ENCODE peak calls at places on chromosomes 12 and 14, in six cellular contexts. H, O, P, Z, F and D are unnamed samples.

GRCh38 chr14:41609704-41610183 is 3.1 kb downstream of the LRFN5 start:
- DNase-seq in H (peak; percentile 45), O (no peak), P (peak; percentile 74), Z (peak; percentile 46), F (peak; percentile 74), D (peak; percentile 37)

GRCh38 chr14:75373133-75373532 is 54.7 kb upstream of the JDP2 start:
- DNase-seq in H (no peak), O (no peak), P (no peak), Z (no peak), F (no peak), D (no peak)

GRCh38 chr12:49131973-49132461 is 822 bp upstream of the TUBA1B start:
- DNase-seq in H (no peak), O (no peak), P (no peak), Z (no peak), F (peak; percentile 76), D (no peak)

GRCh38 chr14:75832621-75833297 is 149.0 kb downstream of the TGFB3 start:
- DNase-seq in H (no peak), O (no peak), P (no peak), Z (no peak), F (peak; percentile 95), D (no peak)

GRCh38 chr14:29111554-29111953 is 345.0 kb downstream of the FOXG1 start:
- DNase-seq in H (no peak), O (no peak), P (no peak), Z (no peak), F (no peak), D (no peak)

GRCh38 chr12:62726471-62726980 is 208.4 kb downstream of the PPM1H start:
- DNase-seq in H (no peak), O (no peak), P (no peak), Z (no peak), F (peak; percentile 75), D (no peak)

GRCh38 chr14:64736271-64737131 is 32.3 kb downstream of the PLEKHG3 start:
- DNase-seq in H (no peak), O (no peak), P (no peak), Z (no peak), F (no peak), D (no peak)

GRCh38 chr14:69010632-69011031 is 31.5 kb upstream of the ACTN1 start:
- DNase-seq in H (no peak), O (no peak), P (no peak), Z (no peak), F (peak; percentile 81), D (no peak)

GRCh38 chr14:64935508-64935907 is 7.0 kb downstream of the GPX2 start:
- DNase-seq in H (no peak), O (no peak), P (no peak), Z (no peak), F (no peak), D (no peak)

GRCh38 chr12:5047094-5047493 is 3.4 kb downstream of the KCNA5 start:
- DNase-seq in H (no peak), O (no peak), P (no peak), Z (no peak), F (no peak), D (no peak)

GRCh38 chr12:57452181-57452936 is 2.7 kb upstream of the INHBE start:
- DNase-seq in H (peak; percentile 38), O (no peak), P (no peak), Z (no peak), F (peak; percentile 89), D (no peak)

GRCh38 chr14:66965831-66966230 is 223.4 kb upstream of the GARIN2 start:
- DNase-seq in H (no peak), O (no peak), P (no peak), Z (no peak), F (peak; percentile 48), D (no peak)

GRCh38 chr12:92300781-92301180 is 155.1 kb upstream of the BTG1 start:
- DNase-seq in H (no peak), O (no peak), P (no peak), Z (no peak), F (no peak), D (no peak)

GRCh38 chr12:108526482-108527234 is 11.6 kb downstream of the FICD start:
- DNase-seq in H (no peak), O (no peak), P (no peak), Z (no peak), F (peak; percentile 44), D (no peak)
- TF ChIP-seq CTCF in H (no peak), O (no peak), P (peak; percentile 36), Z (no peak), F (peak; percentile 8), D (no peak)

DNA sequence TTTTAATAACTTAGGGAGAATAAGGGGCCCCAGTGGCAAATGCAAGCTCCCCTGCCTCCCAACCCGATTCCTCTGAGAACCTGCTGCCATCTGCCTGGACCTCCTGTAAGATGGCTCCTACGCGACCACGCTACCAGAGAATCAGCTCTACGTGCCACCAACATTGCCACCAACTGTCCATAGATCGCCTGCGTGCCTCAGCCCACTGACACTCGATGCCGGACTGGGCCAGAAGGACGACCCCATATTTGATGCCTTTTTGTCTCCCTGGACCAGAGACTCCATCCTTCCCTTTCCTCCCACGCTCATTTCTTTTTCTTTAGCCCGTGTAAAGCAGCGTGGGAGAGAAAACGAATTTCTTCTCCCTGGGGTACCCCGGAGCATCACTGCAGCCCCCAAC is 617 bp upstream of the KLHL42 start:
- DNase-seq in H (peak; percentile 13), O (no peak), P (no peak), Z (no peak), F (peak; percentile 28), D (peak; percentile 18)
- TF ChIP-seq CTCF in H (no peak), O (no peak), P (no peak), Z (no peak), F (no peak), D (no peak)

DNA sequence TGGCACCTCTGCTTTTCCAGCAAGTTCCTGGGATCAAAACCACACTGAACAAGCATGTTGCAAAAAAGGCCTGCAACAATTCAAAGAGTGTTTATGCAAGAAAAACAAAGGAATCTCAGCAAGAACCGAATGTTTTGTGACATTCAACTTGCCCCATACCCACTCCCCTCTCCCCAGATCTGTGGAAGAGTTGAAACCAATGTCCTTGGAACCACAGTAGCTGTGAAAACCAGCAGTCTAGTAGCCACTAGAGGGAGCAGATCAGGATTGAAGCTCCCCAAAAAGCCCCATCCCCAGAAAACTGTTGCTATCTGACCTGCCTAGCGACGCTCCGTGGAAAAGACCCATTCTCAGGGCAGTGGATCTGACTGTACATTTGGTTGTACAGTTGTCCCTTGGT is 27.1 kb downstream of the PRKAB1 start:
- DNase-seq in H (no peak), O (no peak), P (no peak), Z (no peak), F (no peak), D (no peak)
- TF ChIP-seq CTCF in H (peak; percentile 21), O (no peak), P (peak; percentile 62), Z (no peak), F (peak; percentile 46), D (peak; percentile 50)

GRCh38 chr14:71321556-71322315 is 414.5 kb downstream of the PCNX1 start:
- DNase-seq in H (no peak), O (no peak), P (no peak), Z (no peak), F (peak; percentile 67), D (no peak)

GRCh38 chr14:71319646-71320045 is 412.4 kb downstream of the PCNX1 start:
- DNase-seq in H (no peak), O (no peak), P (no peak), Z (no peak), F (peak; percentile 41), D (no peak)

GRCh38 chr14:71320734-71321555 is 413.7 kb downstream of the PCNX1 start:
- DNase-seq in H (peak; percentile 63), O (peak; percentile 81), P (peak; percentile 76), Z (peak; percentile 46), F (peak; percentile 39), D (peak; percentile 46)

GRCh38 chr14:71318097-71318459 is 410.8 kb downstream of the PCNX1 start:
- DNase-seq in H (no peak), O (no peak), P (no peak), Z (no peak), F (no peak), D (no peak)

DNA sequence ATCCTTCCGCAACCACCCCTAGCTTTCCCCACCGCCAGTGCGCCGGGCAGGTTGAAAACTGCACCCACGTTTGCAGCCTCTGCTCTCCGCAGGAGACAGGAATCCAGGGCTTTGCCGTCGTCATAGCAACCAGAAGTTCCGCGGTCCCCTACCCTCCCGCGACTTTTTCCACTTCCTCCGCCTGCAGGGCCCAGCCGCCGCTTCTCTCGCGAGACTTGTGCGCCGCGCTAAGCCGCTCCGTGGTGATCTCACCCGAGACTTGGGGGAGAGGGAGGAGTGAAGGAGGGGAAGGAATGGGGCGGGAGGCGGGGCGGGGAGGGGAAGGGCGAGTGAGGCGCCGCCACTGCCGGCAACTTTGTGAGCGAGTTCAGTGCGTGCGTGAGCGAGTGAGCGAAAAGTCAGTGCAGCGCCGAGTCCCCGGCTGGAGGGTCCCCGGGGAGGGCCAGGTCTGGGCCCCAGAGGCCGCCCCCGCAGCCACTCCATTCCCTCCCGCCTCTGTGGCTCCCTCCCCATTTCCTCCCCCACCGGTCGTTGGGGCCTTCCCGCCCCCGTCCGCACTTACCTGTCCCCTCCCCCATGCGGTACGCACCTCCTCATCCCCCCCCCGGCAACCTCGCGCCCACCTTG is 413.0 kb downstream of the PCNX1 start:
- DNase-seq in H (peak; percentile 96), O (peak; percentile 98), P (peak; percentile 98), Z (peak; percentile 98), F (peak; percentile 98), D (peak; percentile 96)
- TF ChIP-seq CTCF in H (no peak), O (no peak), P (no peak), Z (no peak), F (no peak), D (no peak)

GRCh38 chr12:20369164-20370000 is 1.0 kb downstream of the PDE3A start:
- DNase-seq in H (peak; percentile 63), O (no peak), P (peak; percentile 79), Z (peak; percentile 43), F (peak; percentile 52), D (peak; percentile 74)
- TF ChIP-seq CTCF in H (peak; percentile 8), O (no peak), P (peak; percentile 55), Z (no peak), F (no peak), D (peak; percentile 36)

GRCh38 chr14:61193471-61193870 is 87.7 kb downstream of the TMEM30B start:
- DNase-seq in H (no peak), O (no peak), P (no peak), Z (no peak), F (no peak), D (no peak)

GRCh38 chr14:61197416-61197815 is 83.7 kb downstream of the TMEM30B start:
- DNase-seq in H (no peak), O (no peak), P (no peak), Z (no peak), F (no peak), D (no peak)

GRCh38 chr14:61192970-61193369 is 88.2 kb downstream of the TMEM30B start:
- DNase-seq in H (no peak), O (no peak), P (no peak), Z (no peak), F (peak; percentile 76), D (no peak)

GRCh38 chr14:61196792-61197191 is 84.3 kb downstream of the TMEM30B start:
- DNase-seq in H (no peak), O (no peak), P (no peak), Z (no peak), F (no peak), D (no peak)

DNA sequence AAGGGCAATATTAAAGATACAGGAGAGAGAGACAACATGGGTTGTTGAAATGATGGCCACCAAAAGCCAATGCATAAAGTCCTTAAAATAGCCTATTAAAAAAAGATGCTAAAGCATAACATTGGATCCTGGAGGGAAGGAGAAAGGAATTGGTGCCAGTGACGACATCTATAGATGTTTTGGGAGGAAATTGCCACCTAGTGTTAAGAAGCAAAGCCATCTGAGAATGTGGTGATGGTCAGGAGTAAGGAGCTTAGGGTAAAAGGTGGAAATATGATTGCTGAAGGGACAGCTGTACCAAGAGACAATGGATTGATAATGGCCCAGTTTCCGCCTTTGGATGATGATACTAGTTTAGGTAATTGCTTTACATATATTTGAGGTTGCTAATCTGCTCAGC is 85.1 kb downstream of the TMEM30B start:
- DNase-seq in H (no peak), O (no peak), P (no peak), Z (no peak), F (no peak), D (no peak)
- TF ChIP-seq CTCF in H (no peak), O (no peak), P (no peak), Z (no peak), F (peak; percentile 16), D (no peak)